ENCODE peak calls at places on chromosomes 11 and 22, in seven cellular contexts. W is GM12865, U is breast epithelium, F is heart left ventricle, H is dorsolateral prefrontal cortex, I is AG04450, K is ovary. G is an unnamed sample.

GRCh38 chr22:21876486-21877176 is 9.2 kb upstream of the MAPK1 start:
- DNase-seq in W (peak), U (no peak), F (no peak), H (no peak), I (no peak), K (no peak), G (peak)

GRCh38 chr11:58531865-58532341 is 24.0 kb upstream of the OR5B21 start:
- DNase-seq in W (no peak), U (no peak), F (no peak), H (no peak), I (no peak), K (no peak), G (no peak)

GRCh38 chr11:12777208-12777874 is 103.1 kb downstream of the TEAD1 start:
- DNase-seq in W (no peak), U (no peak), F (no peak), H (no peak), I (peak), K (no peak), G (no peak)

GRCh38 chr22:20292673-20293232 is 24.6 kb upstream of the RTN4R start:
- DNase-seq in W (no peak), U (no peak), F (no peak), H (no peak), I (no peak), K (no peak), G (no peak)

GRCh38 chr11:80441821-80442220 is 1001.0 kb upstream of the TENM4 start:
- DNase-seq in W (no peak), U (no peak), F (no peak), H (no peak), I (no peak), K (no peak), G (no peak)

GRCh38 chr22:23066200-23067022 is 3.9 kb upstream of the GNAZ start:
- DNase-seq in W (no peak), U (peak), F (no peak), H (peak), I (no peak), K (peak), G (no peak)

GRCh38 chr11:14300661-14301304 is 58.2 kb downstream of the RRAS2 start:
- DNase-seq in W (peak), U (peak), F (peak), H (peak), I (no peak), K (peak), G (peak)

GRCh38 chr11:2289350-2289749 is 12.4 kb downstream of the C11orf21 start:
- DNase-seq in W (no peak), U (no peak), F (no peak), H (no peak), I (no peak), K (no peak), G (no peak)

GRCh38 chr11:70111269-70112016 is 33.3 kb downstream of the ANO1 start:
- DNase-seq in W (no peak), U (peak), F (peak), H (no peak), I (peak), K (peak), G (no peak)

GRCh38 chr22:17665884-17666283 is 27.3 kb downstream of the BCL2L13 start:
- DNase-seq in W (no peak), U (no peak), F (no peak), H (no peak), I (no peak), K (no peak), G (no peak)

GRCh38 chr22:42648017-42648367 is 1.2 kb downstream of the CYB5R3 start:
- DNase-seq in W (no peak), U (no peak), F (no peak), H (no peak), I (no peak), K (no peak), G (no peak)
- H3K4me3 ChIP-seq in W (peak), U (peak), F (peak), H (peak), I (peak), K (peak), G (peak)

GRCh38 chr22:37283393-37283937 is 1.2 kb downstream of the CYTH4 start:
- DNase-seq in W (no peak), U (no peak), F (peak), H (no peak), I (no peak), K (no peak), G (peak)
- H3K4me3 ChIP-seq in W (peak), U (peak), F (peak), H (peak), I (no peak), K (no peak), G (peak)

GRCh38 chr22:39503590-39503989 is 1.5 kb downstream of the MIEF1 start:
- DNase-seq in W (peak), U (no peak), F (no peak), H (no peak), I (no peak), K (no peak), G (no peak)

GRCh38 chr22:39502109-39502788 is at the start of gene MIEF1:
- DNase-seq in W (peak), U (peak), F (peak), H (peak), I (peak), K (peak), G (peak)

GRCh38 chr22:39502789-39503464 is 837 bp downstream of the MIEF1 start:
- DNase-seq in W (no peak), U (no peak), F (no peak), H (no peak), I (no peak), K (no peak), G (no peak)

GRCh38 chr22:39501644-39502108 is 414 bp upstream of the MIEF1 start:
- DNase-seq in W (no peak), U (no peak), F (no peak), H (no peak), I (no peak), K (no peak), G (no peak)

GRCh38 chr22:39504071-39504470 is 2.0 kb downstream of the MIEF1 start:
- DNase-seq in W (no peak), U (no peak), F (no peak), H (no peak), I (no peak), K (no peak), G (no peak)
- H3K4me3 ChIP-seq in W (no peak), U (no peak), F (no peak), H (no peak), I (no peak), K (no peak), G (no peak)

DNA sequence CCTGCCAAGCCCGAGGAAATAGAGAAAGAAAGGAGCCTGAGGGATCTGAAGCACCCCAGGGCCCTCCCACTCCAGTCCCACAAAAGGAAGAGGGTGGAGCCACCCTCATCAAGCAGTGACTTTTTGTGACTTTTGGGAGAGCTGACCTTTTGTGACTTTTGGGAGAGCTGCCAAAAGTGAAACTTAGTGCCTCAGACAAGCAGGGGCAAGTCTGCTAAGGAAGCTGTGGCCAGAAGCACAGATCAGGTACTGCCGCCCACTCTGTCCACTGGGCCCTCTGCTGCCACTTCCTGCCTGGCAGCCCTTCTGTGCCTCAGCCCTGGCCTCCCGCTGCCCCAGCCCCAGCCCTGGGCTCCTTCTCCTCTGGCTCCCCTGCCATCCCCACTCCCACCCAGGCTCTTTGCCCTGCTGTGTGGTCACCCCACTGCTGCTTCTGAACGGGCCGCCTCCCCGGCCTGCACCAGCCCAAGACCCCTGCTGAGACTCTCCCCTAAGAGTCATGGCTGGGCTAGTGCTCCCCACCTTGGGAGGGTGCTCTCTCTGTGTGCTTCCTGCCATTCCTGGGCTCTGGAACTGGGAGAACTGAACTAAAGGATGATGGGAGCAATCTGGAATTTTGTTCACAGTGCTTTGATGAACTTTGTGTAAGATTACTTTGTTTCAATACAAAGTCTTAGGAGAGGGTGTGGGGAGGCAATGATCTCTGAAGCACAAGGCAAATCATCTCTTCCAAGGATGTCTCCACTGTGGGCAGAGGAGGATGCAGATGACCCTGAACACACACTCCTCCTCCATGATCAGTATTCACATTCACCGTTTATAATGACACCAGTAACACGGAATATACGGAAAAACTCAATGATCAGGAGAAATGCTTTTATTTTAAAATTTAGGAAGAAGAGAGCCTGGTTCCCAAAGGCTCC is at the start of gene APOBEC3H:
- DNase-seq in W (peak), U (peak), F (peak), H (no peak), I (no peak), K (no peak), G (peak)
- H3K4me3 ChIP-seq in W (peak), U (no peak), F (no peak), H (no peak), I (no peak), K (no peak), G (peak)

G was measured in CD8-positive, alpha-beta memory T cell.